ENCODE peak calls at places on chromosome 22, in ten cellular contexts. One of them, this sample, is unnamed.

GRCh38 chr22:40401981-40402406 is 31.6 kb downstream of the SGSM3 start:
- DNase-seq in lung: no peak
- DNase-seq in SJCRH30: no peak
- DNase-seq in neural progenitor cell: no peak
- DNase-seq in colonic mucosa: no peak
- DNase-seq in IMR-90: no peak
- DNase-seq in H9: no peak
- DNase-seq in A549: no peak
- DNase-seq in neuronal stem cell: no peak
- DNase-seq in fibroblast of lung: no peak
- DNase-seq in this sample: no peak

GRCh38 chr22:27930246-27931060 is 11.4 kb upstream of the PITPNB start:
- DNase-seq in lung: no peak
- DNase-seq in SJCRH30: peak
- DNase-seq in neural progenitor cell: peak
- DNase-seq in colonic mucosa: no peak
- DNase-seq in IMR-90: peak
- DNase-seq in H9: no peak
- DNase-seq in A549: no peak
- DNase-seq in neuronal stem cell: no peak
- DNase-seq in fibroblast of lung: no peak
- DNase-seq in this sample: peak

GRCh38 chr22:40741116-40741515 is 61.8 kb downstream of the MCHR1 start:
- DNase-seq in lung: no peak
- DNase-seq in SJCRH30: no peak
- DNase-seq in neural progenitor cell: no peak
- DNase-seq in colonic mucosa: no peak
- DNase-seq in IMR-90: no peak
- DNase-seq in H9: no peak
- DNase-seq in A549: no peak
- DNase-seq in neuronal stem cell: no peak
- DNase-seq in fibroblast of lung: no peak
- DNase-seq in this sample: no peak

GRCh38 chr22:36351921-36352774 is 35.6 kb downstream of the MYH9 start:
- DNase-seq in lung: no peak
- DNase-seq in SJCRH30: no peak
- DNase-seq in neural progenitor cell: no peak
- DNase-seq in colonic mucosa: no peak
- DNase-seq in IMR-90: no peak
- DNase-seq in H9: no peak
- DNase-seq in A549: peak
- DNase-seq in neuronal stem cell: no peak
- DNase-seq in fibroblast of lung: peak
- DNase-seq in this sample: no peak

GRCh38 chr22:22818861-22819855 is 68.5 kb upstream of the IGLL5 start:
- DNase-seq in lung: no peak
- DNase-seq in SJCRH30: no peak
- DNase-seq in neural progenitor cell: no peak
- DNase-seq in colonic mucosa: no peak
- DNase-seq in IMR-90: no peak
- DNase-seq in H9: no peak
- DNase-seq in A549: no peak
- DNase-seq in neuronal stem cell: no peak
- DNase-seq in fibroblast of lung: no peak
- DNase-seq in this sample: no peak

GRCh38 chr22:25758316-25758715 is 16.3 kb downstream of the MYO18B start:
- DNase-seq in lung: no peak
- DNase-seq in SJCRH30: no peak
- DNase-seq in neural progenitor cell: no peak
- DNase-seq in colonic mucosa: no peak
- DNase-seq in IMR-90: no peak
- DNase-seq in H9: no peak
- DNase-seq in A549: no peak
- DNase-seq in neuronal stem cell: no peak
- DNase-seq in fibroblast of lung: peak
- DNase-seq in this sample: no peak

GRCh38 chr22:23542933-23543332 is 37.2 kb downstream of the IGLL1 start:
- DNase-seq in lung: no peak
- DNase-seq in SJCRH30: no peak
- DNase-seq in neural progenitor cell: no peak
- DNase-seq in colonic mucosa: no peak
- DNase-seq in IMR-90: peak
- DNase-seq in H9: no peak
- DNase-seq in A549: no peak
- DNase-seq in neuronal stem cell: no peak
- DNase-seq in fibroblast of lung: peak
- DNase-seq in this sample: peak

GRCh38 chr22:43363580-43364435 is 20.6 kb upstream of the SCUBE1 start:
- DNase-seq in lung: no peak
- DNase-seq in SJCRH30: no peak
- DNase-seq in neural progenitor cell: peak
- DNase-seq in colonic mucosa: no peak
- DNase-seq in IMR-90: no peak
- DNase-seq in H9: no peak
- DNase-seq in A549: no peak
- DNase-seq in neuronal stem cell: peak
- DNase-seq in fibroblast of lung: no peak
- DNase-seq in this sample: no peak

GRCh38 chr22:50081426-50082196 is 3.6 kb downstream of the MLC1 start:
- DNase-seq in lung: no peak
- DNase-seq in SJCRH30: no peak
- DNase-seq in neural progenitor cell: no peak
- DNase-seq in colonic mucosa: no peak
- DNase-seq in IMR-90: no peak
- DNase-seq in H9: no peak
- DNase-seq in A549: no peak
- DNase-seq in neuronal stem cell: no peak
- DNase-seq in fibroblast of lung: no peak
- DNase-seq in this sample: no peak

GRCh38 chr22:50083462-50084081 is 1.7 kb downstream of the MLC1 start:
- DNase-seq in lung: no peak
- DNase-seq in SJCRH30: no peak
- DNase-seq in neural progenitor cell: no peak
- DNase-seq in colonic mucosa: no peak
- DNase-seq in IMR-90: no peak
- DNase-seq in H9: no peak
- DNase-seq in A549: no peak
- DNase-seq in neuronal stem cell: no peak
- DNase-seq in fibroblast of lung: no peak
- DNase-seq in this sample: no peak

GRCh38 chr22:50084085-50084484 is 1.1 kb downstream of the MLC1 start:
- DNase-seq in lung: no peak
- DNase-seq in SJCRH30: peak
- DNase-seq in neural progenitor cell: no peak
- DNase-seq in colonic mucosa: no peak
- DNase-seq in IMR-90: no peak
- DNase-seq in H9: no peak
- DNase-seq in A549: no peak
- DNase-seq in neuronal stem cell: no peak
- DNase-seq in fibroblast of lung: no peak
- DNase-seq in this sample: no peak

GRCh38 chr22:50082961-50083461 is 2.2 kb downstream of the MLC1 start:
- DNase-seq in lung: no peak
- DNase-seq in SJCRH30: no peak
- DNase-seq in neural progenitor cell: no peak
- DNase-seq in colonic mucosa: no peak
- DNase-seq in IMR-90: no peak
- DNase-seq in H9: no peak
- DNase-seq in A549: no peak
- DNase-seq in neuronal stem cell: no peak
- DNase-seq in fibroblast of lung: no peak
- DNase-seq in this sample: no peak

DNA sequence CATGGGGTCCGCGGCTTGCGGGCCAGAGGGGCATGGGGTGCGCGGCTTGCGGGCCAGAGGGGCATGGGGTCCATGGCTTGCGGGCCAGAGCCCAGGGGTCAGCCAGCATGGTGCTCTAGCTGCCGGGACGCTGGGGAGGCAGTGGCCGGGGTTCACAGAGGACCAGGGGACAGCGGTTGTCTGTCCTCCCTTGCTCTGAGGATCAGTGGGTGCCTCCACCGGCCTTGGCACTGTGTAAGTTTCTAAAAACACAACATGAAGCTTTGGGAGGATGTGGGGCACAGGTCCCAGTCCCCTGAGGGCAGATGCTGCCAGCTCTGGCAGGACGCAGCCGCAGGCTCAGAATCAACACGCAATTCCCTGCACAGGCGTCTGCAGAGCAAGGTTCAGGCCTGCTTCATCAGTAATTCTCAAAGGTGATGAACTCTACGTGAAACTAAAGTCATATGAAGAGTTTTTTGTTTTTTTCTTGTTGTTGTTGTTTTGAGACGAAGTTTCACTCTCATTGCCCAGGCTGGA is 3.0 kb downstream of the MLC1 start:
- DNase-seq in lung: no peak
- DNase-seq in SJCRH30: no peak
- DNase-seq in neural progenitor cell: no peak
- DNase-seq in colonic mucosa: no peak
- DNase-seq in IMR-90: no peak
- DNase-seq in H9: no peak
- DNase-seq in A549: no peak
- DNase-seq in neuronal stem cell: no peak
- DNase-seq in fibroblast of lung: no peak
- DNase-seq in this sample: no peak
- H3K27ac ChIP-seq in lung: no peak
- H3K27ac ChIP-seq in SJCRH30: no peak
- H3K27ac ChIP-seq in neural progenitor cell: no peak
- H3K27ac ChIP-seq in colonic mucosa: no peak
- H3K27ac ChIP-seq in IMR-90: no peak
- H3K27ac ChIP-seq in H9: no peak
- H3K27ac ChIP-seq in A549: no peak
- H3K27ac ChIP-seq in neuronal stem cell: no peak
- H3K27ac ChIP-seq in fibroblast of lung: no peak
- H3K27ac ChIP-seq in this sample: no peak

GRCh38 chr22:32850157-32850556 is 48.7 kb downstream of the TIMP3 start:
- DNase-seq in lung: no peak
- DNase-seq in SJCRH30: no peak
- DNase-seq in neural progenitor cell: no peak
- DNase-seq in colonic mucosa: no peak
- DNase-seq in IMR-90: no peak
- DNase-seq in H9: no peak
- DNase-seq in A549: no peak
- DNase-seq in neuronal stem cell: no peak
- DNase-seq in fibroblast of lung: no peak
- DNase-seq in this sample: no peak
- H3K27ac ChIP-seq in lung: peak
- H3K27ac ChIP-seq in SJCRH30: no peak
- H3K27ac ChIP-seq in neural progenitor cell: no peak
- H3K27ac ChIP-seq in colonic mucosa: no peak
- H3K27ac ChIP-seq in IMR-90: no peak
- H3K27ac ChIP-seq in H9: no peak
- H3K27ac ChIP-seq in A549: no peak
- H3K27ac ChIP-seq in neuronal stem cell: no peak
- H3K27ac ChIP-seq in fibroblast of lung: no peak
- H3K27ac ChIP-seq in this sample: no peak

GRCh38 chr22:45819305-45819704 is 147.7 kb downstream of the ATXN10 start:
- DNase-seq in lung: no peak
- DNase-seq in SJCRH30: no peak
- DNase-seq in neural progenitor cell: no peak
- DNase-seq in colonic mucosa: no peak
- DNase-seq in IMR-90: no peak
- DNase-seq in H9: no peak
- DNase-seq in A549: no peak
- DNase-seq in neuronal stem cell: no peak
- DNase-seq in fibroblast of lung: no peak
- DNase-seq in this sample: no peak

GRCh38 chr22:45828836-45829235 is 148.1 kb downstream of the WNT7B start:
- DNase-seq in lung: no peak
- DNase-seq in SJCRH30: no peak
- DNase-seq in neural progenitor cell: no peak
- DNase-seq in colonic mucosa: no peak
- DNase-seq in IMR-90: peak
- DNase-seq in H9: no peak
- DNase-seq in A549: no peak
- DNase-seq in neuronal stem cell: no peak
- DNase-seq in fibroblast of lung: peak
- DNase-seq in this sample: no peak

GRCh38 chr22:45818130-45819085 is 146.8 kb downstream of the ATXN10 start:
- DNase-seq in lung: peak
- DNase-seq in SJCRH30: no peak
- DNase-seq in neural progenitor cell: peak
- DNase-seq in colonic mucosa: no peak
- DNase-seq in IMR-90: no peak
- DNase-seq in H9: no peak
- DNase-seq in A549: no peak
- DNase-seq in neuronal stem cell: no peak
- DNase-seq in fibroblast of lung: peak
- DNase-seq in this sample: no peak

GRCh38 chr22:45826520-45826919 is 150.4 kb downstream of the WNT7B start:
- DNase-seq in lung: no peak
- DNase-seq in SJCRH30: no peak
- DNase-seq in neural progenitor cell: no peak
- DNase-seq in colonic mucosa: no peak
- DNase-seq in IMR-90: no peak
- DNase-seq in H9: no peak
- DNase-seq in A549: no peak
- DNase-seq in neuronal stem cell: no peak
- DNase-seq in fibroblast of lung: no peak
- DNase-seq in this sample: no peak

DNA sequence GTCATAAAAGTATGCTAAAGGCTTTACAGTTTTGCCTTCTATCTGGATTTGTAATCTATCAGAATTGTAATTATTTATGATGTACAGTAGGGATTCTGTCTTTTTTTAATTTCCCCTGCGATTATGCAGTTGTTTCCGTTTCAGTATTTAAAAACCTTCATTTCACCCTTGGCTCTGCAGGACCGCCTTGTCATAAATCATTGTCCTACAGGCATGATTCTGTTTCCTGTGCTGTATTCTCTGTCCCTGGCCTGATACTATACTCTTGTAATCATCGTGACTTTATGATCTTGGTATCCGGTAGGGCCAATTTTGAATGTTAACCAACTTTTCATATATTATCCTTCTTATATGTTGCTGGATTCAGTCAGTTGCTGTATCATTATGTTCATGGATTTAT is 151.7 kb downstream of the ATXN10 start:
- DNase-seq in lung: no peak
- DNase-seq in SJCRH30: no peak
- DNase-seq in neural progenitor cell: no peak
- DNase-seq in colonic mucosa: no peak
- DNase-seq in IMR-90: no peak
- DNase-seq in H9: no peak
- DNase-seq in A549: no peak
- DNase-seq in neuronal stem cell: no peak
- DNase-seq in fibroblast of lung: no peak
- DNase-seq in this sample: no peak
- H3K27ac ChIP-seq in lung: no peak
- H3K27ac ChIP-seq in SJCRH30: no peak
- H3K27ac ChIP-seq in neural progenitor cell: no peak
- H3K27ac ChIP-seq in colonic mucosa: no peak
- H3K27ac ChIP-seq in IMR-90: no peak
- H3K27ac ChIP-seq in H9: no peak
- H3K27ac ChIP-seq in A549: no peak
- H3K27ac ChIP-seq in neuronal stem cell: no peak
- H3K27ac ChIP-seq in fibroblast of lung: no peak
- H3K27ac ChIP-seq in this sample: no peak

GRCh38 chr22:44669725-44670027 is 32.3 kb upstream of the PRR5 start:
- DNase-seq in lung: no peak
- DNase-seq in SJCRH30: no peak
- DNase-seq in neural progenitor cell: peak
- DNase-seq in colonic mucosa: no peak
- DNase-seq in IMR-90: peak
- DNase-seq in H9: peak
- DNase-seq in A549: peak
- DNase-seq in neuronal stem cell: no peak
- DNase-seq in fibroblast of lung: no peak
- DNase-seq in this sample: no peak

GRCh38 chr22:44670220-44670983 is 31.6 kb upstream of the PRR5 start:
- DNase-seq in lung: no peak
- DNase-seq in SJCRH30: no peak
- DNase-seq in neural progenitor cell: no peak
- DNase-seq in colonic mucosa: no peak
- DNase-seq in IMR-90: no peak
- DNase-seq in H9: no peak
- DNase-seq in A549: no peak
- DNase-seq in neuronal stem cell: no peak
- DNase-seq in fibroblast of lung: no peak
- DNase-seq in this sample: no peak

GRCh38 chr22:44667829-44668189 is 34.2 kb upstream of the PRR5 start:
- DNase-seq in lung: no peak
- DNase-seq in SJCRH30: no peak
- DNase-seq in neural progenitor cell: no peak
- DNase-seq in colonic mucosa: no peak
- DNase-seq in IMR-90: no peak
- DNase-seq in H9: peak
- DNase-seq in A549: no peak
- DNase-seq in neuronal stem cell: no peak
- DNase-seq in fibroblast of lung: no peak
- DNase-seq in this sample: no peak

GRCh38 chr22:44668190-44668885 is 33.7 kb upstream of the PRR5 start:
- DNase-seq in lung: no peak
- DNase-seq in SJCRH30: no peak
- DNase-seq in neural progenitor cell: peak
- DNase-seq in colonic mucosa: no peak
- DNase-seq in IMR-90: no peak
- DNase-seq in H9: peak
- DNase-seq in A549: no peak
- DNase-seq in neuronal stem cell: peak
- DNase-seq in fibroblast of lung: no peak
- DNase-seq in this sample: no peak

DNA sequence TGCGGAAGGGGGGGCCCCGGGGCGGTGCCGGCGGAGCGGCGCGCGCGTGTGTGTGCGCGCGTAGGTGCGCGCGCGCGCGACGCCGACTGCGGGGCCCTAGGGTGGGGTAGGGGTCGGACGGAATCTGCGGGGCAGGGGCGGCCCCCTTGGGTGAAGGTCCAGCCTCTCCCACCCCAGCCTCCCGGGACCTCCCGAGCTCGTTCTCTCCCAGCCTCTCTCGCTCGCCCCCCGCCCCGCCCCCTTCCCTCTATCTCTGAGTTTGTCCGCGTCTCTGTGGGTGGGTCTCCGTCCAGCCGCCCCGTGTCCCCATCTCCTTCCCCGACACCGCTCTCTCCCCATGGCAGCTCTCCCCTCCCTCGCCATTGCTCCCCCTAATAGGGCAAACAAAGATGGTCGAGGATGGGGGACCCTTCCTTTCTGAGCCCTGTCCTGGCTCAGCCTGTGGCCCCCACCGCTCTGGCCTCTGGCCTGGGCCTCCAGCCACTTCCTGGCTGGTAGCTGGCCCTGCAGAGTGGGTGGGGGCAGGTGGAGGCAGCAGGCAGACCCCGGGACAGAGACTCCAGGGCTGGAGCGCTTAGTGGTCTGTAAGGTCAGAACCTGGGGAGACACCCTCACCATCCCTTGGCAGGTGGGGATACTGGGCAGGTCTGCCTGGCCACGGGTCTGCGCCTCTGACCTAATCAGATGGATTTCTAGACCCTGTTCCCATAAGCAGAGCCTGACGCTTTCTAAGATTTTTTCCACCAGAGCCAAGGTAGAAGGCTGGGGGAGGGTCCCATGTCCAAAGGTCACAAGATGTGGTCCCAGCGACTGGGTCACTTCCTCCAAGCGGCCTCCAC is 32.9 kb upstream of the PRR5 start:
- DNase-seq in lung: no peak
- DNase-seq in SJCRH30: no peak
- DNase-seq in neural progenitor cell: no peak
- DNase-seq in colonic mucosa: no peak
- DNase-seq in IMR-90: no peak
- DNase-seq in H9: no peak
- DNase-seq in A549: no peak
- DNase-seq in neuronal stem cell: no peak
- DNase-seq in fibroblast of lung: no peak
- DNase-seq in this sample: no peak
- H3K27ac ChIP-seq in lung: no peak
- H3K27ac ChIP-seq in SJCRH30: no peak
- H3K27ac ChIP-seq in neural progenitor cell: no peak
- H3K27ac ChIP-seq in colonic mucosa: no peak
- H3K27ac ChIP-seq in IMR-90: peak
- H3K27ac ChIP-seq in H9: no peak
- H3K27ac ChIP-seq in A549: peak
- H3K27ac ChIP-seq in neuronal stem cell: no peak
- H3K27ac ChIP-seq in fibroblast of lung: no peak
- H3K27ac ChIP-seq in this sample: no peak

This sample was measured in epithelial cell of prostate.